ENCODE peak calls at places on chromosomes 16 and 17, in nine cellular contexts. L is suprapubic skin, K is AG09309, C is pancreas, Y is coronary artery, O is breast epithelium, P is heart right ventricle, I is mammary epithelial cell, W is bronchial epithelial cell. M is an unnamed sample.

GRCh38 chr17:9839433-9839832 is 13.7 kb downstream of the GLP2R start:
- DNase-seq in L (no peak), K (no peak), C (no peak), Y (no peak), O (no peak), P (no peak), I (no peak), W (no peak), M (no peak)

GRCh38 chr16:67207857-67208524 is 9.1 kb downstream of the ELMO3 start:
- DNase-seq in L (no peak), K (no peak), C (peak), Y (no peak), O (no peak), P (no peak), I (peak), W (peak), M (no peak)

GRCh38 chr16:21253470-21253869 is 20.0 kb downstream of the ANKS4B start:
- DNase-seq in L (no peak), K (no peak), C (no peak), Y (no peak), O (no peak), P (no peak), I (no peak), W (no peak), M (no peak)

GRCh38 chr16:54055191-54055590 is 231.4 kb downstream of the IRX3 start:
- DNase-seq in L (no peak), K (no peak), C (no peak), Y (no peak), O (no peak), P (no peak), I (no peak), W (no peak), M (no peak)

GRCh38 chr16:56742030-56742984 is 12.4 kb downstream of the NUP93 start:
- DNase-seq in L (no peak), K (peak), C (no peak), Y (no peak), O (no peak), P (no peak), I (peak), W (peak), M (peak)

GRCh38 chr16:25367773-25368172 is 110.1 kb upstream of the ZKSCAN2 start:
- DNase-seq in L (no peak), K (no peak), C (no peak), Y (no peak), O (no peak), P (no peak), I (no peak), W (no peak), M (no peak)

GRCh38 chr17:82097187-82097918 is 683 bp downstream of the FASN start:
- DNase-seq in L (no peak), K (peak), C (peak), Y (no peak), O (no peak), P (no peak), I (peak), W (no peak), M (no peak)

GRCh38 chr16:20901068-20901440 is 483 bp downstream of the LYRM1 start:
- DNase-seq in L (no peak), K (no peak), C (no peak), Y (no peak), O (no peak), P (no peak), I (no peak), W (peak), M (no peak)

GRCh38 chr17:49508061-49508865 is 13.2 kb downstream of the NGFR start:
- DNase-seq in L (no peak), K (no peak), C (no peak), Y (no peak), O (peak), P (no peak), I (peak), W (peak), M (no peak)

GRCh38 chr17:58539703-58540102 is 25.3 kb upstream of the MTMR4 start:
- DNase-seq in L (no peak), K (no peak), C (no peak), Y (no peak), O (no peak), P (no peak), I (no peak), W (no peak), M (no peak)

GRCh38 chr16:3825103-3825502 is 55.4 kb downstream of the CREBBP start:
- DNase-seq in L (no peak), K (no peak), C (no peak), Y (no peak), O (no peak), P (no peak), I (peak), W (peak), M (peak)

GRCh38 chr17:48492401-48493298 is 38.2 kb downstream of the HOXB1 start:
- DNase-seq in L (peak), K (no peak), C (peak), Y (no peak), O (peak), P (peak), I (peak), W (no peak), M (no peak)

GRCh38 chr17:28570716-28571254 is 539 bp downstream of the PIGS start:
- DNase-seq in L (no peak), K (no peak), C (peak), Y (no peak), O (no peak), P (peak), I (no peak), W (no peak), M (no peak)

GRCh38 chr17:67534941-67535340 is 157.9 kb downstream of the PITPNC1 start:
- DNase-seq in L (no peak), K (no peak), C (no peak), Y (no peak), O (no peak), P (no peak), I (no peak), W (no peak), M (no peak)

GRCh38 chr17:79607941-79608728 is 2.7 kb downstream of the RBFOX3 start:
- DNase-seq in L (no peak), K (no peak), C (no peak), Y (no peak), O (no peak), P (peak), I (peak), W (no peak), M (no peak)

GRCh38 chr16:85372627-85373372 is 240.3 kb upstream of the GSE1 start:
- DNase-seq in L (no peak), K (peak), C (no peak), Y (no peak), O (no peak), P (no peak), I (peak), W (peak), M (peak)

GRCh38 chr16:68088130-68088972 is 3.2 kb downstream of the NFATC3 start:
- DNase-seq in L (no peak), K (no peak), C (no peak), Y (no peak), O (no peak), P (no peak), I (no peak), W (no peak), M (no peak)

GRCh38 chr17:31492206-31492605 is 100.7 kb downstream of the RAB11FIP4 start:
- DNase-seq in L (no peak), K (no peak), C (no peak), Y (no peak), O (no peak), P (no peak), I (no peak), W (no peak), M (no peak)

GRCh38 chr16:19330801-19331484 is 45.4 kb downstream of the CLEC19A start:
- DNase-seq in L (no peak), K (no peak), C (no peak), Y (no peak), O (no peak), P (no peak), I (peak), W (peak), M (no peak)

GRCh38 chr16:56107944-56108583 is 83.2 kb upstream of the GNAO1 start:
- DNase-seq in L (no peak), K (no peak), C (no peak), Y (no peak), O (no peak), P (no peak), I (no peak), W (no peak), M (no peak)

GRCh38 chr17:68326681-68327080 is 35.4 kb downstream of the ARSG start:
- DNase-seq in L (no peak), K (no peak), C (no peak), Y (no peak), O (no peak), P (no peak), I (peak), W (peak), M (no peak)

GRCh38 chr17:75390982-75391381 is 14.5 kb downstream of the GRB2 start:
- DNase-seq in L (no peak), K (no peak), C (no peak), Y (no peak), O (no peak), P (no peak), I (no peak), W (no peak), M (no peak)
- H3K4me3 ChIP-seq in L (no peak), K (no peak), C (no peak), Y (no peak), O (no peak), P (no peak), I (no peak), W (no peak), M (no peak)

GRCh38 chr17:76568771-76569170 is 16.9 kb downstream of the ST6GALNAC2 start:
- DNase-seq in L (no peak), K (no peak), C (no peak), Y (no peak), O (no peak), P (no peak), I (no peak), W (no peak), M (no peak)

GRCh38 chr17:76565728-76566612 is 19.7 kb downstream of the ST6GALNAC2 start:
- DNase-seq in L (no peak), K (no peak), C (no peak), Y (no peak), O (no peak), P (no peak), I (no peak), W (no peak), M (no peak)

GRCh38 chr17:76566988-76567431 is 18.6 kb downstream of the ST6GALNAC2 start:
- DNase-seq in L (no peak), K (no peak), C (no peak), Y (no peak), O (no peak), P (no peak), I (no peak), W (no peak), M (no peak)

GRCh38 chr17:76566613-76566943 is 19.1 kb downstream of the ST6GALNAC2 start:
- DNase-seq in L (no peak), K (no peak), C (no peak), Y (no peak), O (no peak), P (no peak), I (no peak), W (no peak), M (no peak)

DNA sequence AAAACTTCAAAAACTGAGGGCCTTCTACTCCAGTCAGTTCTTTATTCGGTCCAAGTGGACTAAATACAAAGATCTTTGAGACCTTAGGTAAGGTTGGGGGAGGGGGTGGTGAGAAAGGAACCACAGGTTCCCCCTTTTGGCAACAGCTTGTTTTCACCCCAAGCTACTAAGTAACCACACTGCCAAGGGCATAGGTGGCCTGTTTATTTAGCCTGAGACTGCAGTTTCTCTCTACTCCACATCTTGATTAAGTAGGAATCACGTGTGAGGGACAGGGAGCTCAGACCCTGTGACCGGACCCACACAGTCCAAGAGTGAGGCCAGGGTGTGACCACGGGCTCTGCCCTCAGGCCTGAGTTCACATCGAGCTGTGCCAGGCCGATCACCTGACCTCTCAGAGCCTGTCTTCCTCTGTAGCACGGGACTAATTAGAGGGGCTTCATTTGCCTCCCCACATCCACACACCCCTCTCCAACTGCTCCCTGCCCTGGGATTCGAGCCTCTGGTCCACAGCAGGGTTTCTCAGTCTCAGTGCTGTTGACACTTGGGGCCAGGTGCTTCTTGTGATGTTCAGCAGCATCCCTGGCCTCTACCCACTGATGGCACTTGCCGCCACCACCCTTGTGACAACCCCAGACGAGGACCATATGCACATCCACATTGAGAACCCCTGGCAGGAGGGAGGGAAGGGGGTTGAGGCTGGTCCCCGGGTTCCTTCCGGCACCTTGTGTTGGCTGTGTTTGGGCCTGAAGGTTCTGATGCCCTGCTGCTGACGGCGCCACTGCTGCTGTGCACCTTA is 17.8 kb downstream of the ST6GALNAC2 start:
- DNase-seq in L (no peak), K (no peak), C (no peak), Y (no peak), O (no peak), P (no peak), I (no peak), W (no peak), M (no peak)
- TF ChIP-seq CTCF in L (no peak), K (no peak), C (no peak), Y (no peak), O (no peak), P (no peak), I (no peak), W (no peak), M (no peak)

GRCh38 chr16:80936410-80936809 is 70.3 kb downstream of the CMC2 start:
- DNase-seq in L (no peak), K (peak), C (no peak), Y (no peak), O (no peak), P (no peak), I (no peak), W (peak), M (peak)

GRCh38 chr16:80932725-80933124 is 74.0 kb downstream of the CMC2 start:
- DNase-seq in L (peak), K (peak), C (no peak), Y (peak), O (no peak), P (peak), I (peak), W (peak), M (peak)

GRCh38 chr16:80935691-80936090 is 71.0 kb downstream of the CMC2 start:
- DNase-seq in L (no peak), K (no peak), C (no peak), Y (no peak), O (no peak), P (no peak), I (no peak), W (no peak), M (no peak)

GRCh38 chr16:80931985-80932720 is 74.5 kb downstream of the CMC2 start:
- DNase-seq in L (peak), K (peak), C (peak), Y (peak), O (peak), P (peak), I (peak), W (no peak), M (no peak)

GRCh38 chr16:80931661-80931984 is 75.1 kb downstream of the CMC2 start:
- DNase-seq in L (no peak), K (no peak), C (no peak), Y (no peak), O (no peak), P (no peak), I (no peak), W (no peak), M (no peak)
- H3K4me3 ChIP-seq in L (peak), K (peak), C (peak), Y (peak), O (peak), P (peak), I (peak), W (peak), M (peak)

GRCh38 chr16:15782573-15783365 is 74.1 kb downstream of the MYH11 start:
- DNase-seq in L (no peak), K (no peak), C (no peak), Y (no peak), O (no peak), P (no peak), I (no peak), W (no peak), M (no peak)
- TF ChIP-seq CTCF in L (no peak), K (no peak), C (no peak), Y (no peak), O (no peak), P (no peak), I (no peak), W (no peak), M (no peak)

DNA sequence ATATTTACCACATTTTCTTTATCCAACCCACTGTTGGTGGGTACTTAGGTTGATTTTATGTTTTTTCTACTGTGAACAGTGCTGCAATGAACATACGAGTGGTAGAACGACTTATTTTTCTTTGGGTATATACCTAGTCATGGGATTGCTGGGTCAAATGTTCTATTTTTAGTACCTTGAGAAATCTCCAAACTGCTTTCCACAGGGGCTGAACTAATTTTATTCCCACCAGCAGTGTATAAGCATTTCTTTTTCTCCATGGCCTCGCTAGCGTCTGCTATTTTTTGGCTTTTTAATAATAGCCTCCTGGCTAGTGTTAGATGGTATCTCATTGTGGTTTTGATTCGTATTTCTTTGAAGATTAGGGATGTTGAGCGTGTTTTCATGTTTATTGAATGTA is 202.3 kb downstream of the LGALS9B start:
- DNase-seq in L (no peak), K (no peak), C (no peak), Y (no peak), O (no peak), P (no peak), I (no peak), W (no peak), M (no peak)
- H3K4me3 ChIP-seq in L (no peak), K (no peak), C (no peak), Y (no peak), O (no peak), P (no peak), I (no peak), W (no peak), M (no peak)

GRCh38 chr16:35492225-35492624 is 2032.8 kb downstream of the TP53TG3F start:
- DNase-seq in L (no peak), K (no peak), C (no peak), Y (no peak), O (no peak), P (no peak), I (no peak), W (no peak), M (no peak)
- TF ChIP-seq CTCF in L (no peak), K (no peak), C (no peak), Y (no peak), O (no peak), P (no peak), I (no peak), W (no peak), M (no peak)

GRCh38 chr17:39593371-39593770 is 14.3 kb downstream of the NEUROD2 start:
- DNase-seq in L (no peak), K (no peak), C (no peak), Y (no peak), O (no peak), P (no peak), I (no peak), W (no peak), M (no peak)
- H3K4me3 ChIP-seq in L (no peak), K (no peak), C (no peak), Y (no peak), O (no peak), P (no peak), I (no peak), W (no peak), M (no peak)

GRCh38 chr17:63434951-63435571 is 11.0 kb downstream of the CYB561 start:
- DNase-seq in L (no peak), K (no peak), C (peak), Y (no peak), O (peak), P (peak), I (peak), W (peak), M (no peak)
- TF ChIP-seq CTCF in L (no peak), K (peak), C (no peak), Y (no peak), O (no peak), P (no peak), I (peak), W (peak), M (peak)

GRCh38 chr17:38674749-38675615 is at the start of gene EPOP:
- DNase-seq in L (peak), K (no peak), C (peak), Y (peak), O (peak), P (peak), I (peak), W (peak), M (no peak)
- H3K4me3 ChIP-seq in L (peak), K (peak), C (peak), Y (peak), O (peak), P (peak), I (peak), W (peak), M (peak)

DNA sequence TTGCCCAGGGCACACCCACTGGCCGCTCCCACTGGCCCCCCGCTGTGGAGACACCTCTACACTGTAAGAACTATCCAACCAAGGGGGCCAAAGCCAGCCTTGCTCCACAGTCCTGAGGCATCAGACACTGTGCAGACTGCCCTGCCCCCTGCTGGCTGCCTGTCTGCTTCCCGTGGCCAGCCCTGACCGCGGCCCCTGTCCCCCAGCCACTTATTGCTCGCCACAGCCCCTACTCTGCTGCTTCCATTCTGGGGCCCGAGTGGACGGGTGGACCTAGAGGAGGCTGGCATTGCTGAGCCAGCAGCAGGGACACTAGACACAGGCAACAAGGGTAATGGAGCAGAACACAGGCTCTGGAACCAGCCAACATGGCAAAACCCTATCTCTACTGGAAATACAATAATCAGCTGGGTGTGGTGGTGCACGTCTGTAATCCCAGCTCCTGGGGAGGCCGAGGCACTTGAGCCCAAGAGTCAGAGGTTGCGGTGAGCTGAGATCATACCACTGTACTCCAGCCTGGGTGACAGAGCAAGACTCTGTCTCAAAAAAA is 19.7 kb upstream of the LRRC37A3 start:
- DNase-seq in L (no peak), K (no peak), C (peak), Y (no peak), O (no peak), P (peak), I (no peak), W (no peak), M (no peak)
- TF ChIP-seq CTCF in L (no peak), K (peak), C (peak), Y (no peak), O (no peak), P (peak), I (peak), W (peak), M (peak)

M was measured in AG04449.